ENCODE peak calls at places on chromosomes 7 and 10, in five cellular contexts. One of them, this sample, is unnamed.

GRCh38 chr10:18097524-18097923 is 42.7 kb upstream of the CACNB2 start:
- DNase-seq in Calu3: no peak
- DNase-seq in hippocampal formation: no peak
- DNase-seq in activated naive CD4-positive, alpha-beta T cell: no peak
- DNase-seq in NCI-H2081: no peak
- DNase-seq in this sample: no peak

GRCh38 chr10:129033790-129034272 is 433.2 kb upstream of the MGMT start:
- DNase-seq in NCI-H2081: no peak
- DNase-seq in Calu3: no peak
- DNase-seq in hippocampal formation: no peak
- DNase-seq in activated naive CD4-positive, alpha-beta T cell: no peak
- DNase-seq in this sample: no peak

GRCh38 chr7:79361214-79361613 is 92.3 kb downstream of the MAGI2 start:
- DNase-seq in Calu3: peak
- DNase-seq in hippocampal formation: no peak
- DNase-seq in NCI-H2081: no peak
- DNase-seq in activated naive CD4-positive, alpha-beta T cell: no peak
- DNase-seq in this sample: no peak

GRCh38 chr7:131090866-131091692 is 236.6 kb upstream of the MKLN1 start:
- DNase-seq in NCI-H2081: no peak
- DNase-seq in activated naive CD4-positive, alpha-beta T cell: no peak
- DNase-seq in Calu3: no peak
- DNase-seq in hippocampal formation: no peak
- DNase-seq in this sample: no peak

GRCh38 chr10:78412605-78413004 is 378.9 kb downstream of the RPS24 start:
- DNase-seq in Calu3: no peak
- DNase-seq in activated naive CD4-positive, alpha-beta T cell: no peak
- DNase-seq in hippocampal formation: no peak
- DNase-seq in NCI-H2081: no peak
- DNase-seq in this sample: no peak

GRCh38 chr10:131997366-131998049 is 15.8 kb upstream of the BNIP3 start:
- DNase-seq in Calu3: peak
- DNase-seq in NCI-H2081: no peak
- DNase-seq in activated naive CD4-positive, alpha-beta T cell: no peak
- DNase-seq in hippocampal formation: no peak
- DNase-seq in this sample: no peak

GRCh38 chr7:35405461-35405860 is 151.6 kb upstream of the TBX20 start:
- DNase-seq in NCI-H2081: no peak
- DNase-seq in hippocampal formation: no peak
- DNase-seq in Calu3: no peak
- DNase-seq in activated naive CD4-positive, alpha-beta T cell: no peak
- DNase-seq in this sample: no peak

GRCh38 chr10:11180228-11180627 is 162.6 kb downstream of the CELF2 start:
- DNase-seq in Calu3: no peak
- DNase-seq in hippocampal formation: no peak
- DNase-seq in activated naive CD4-positive, alpha-beta T cell: no peak
- DNase-seq in NCI-H2081: no peak
- DNase-seq in this sample: no peak

GRCh38 chr10:117646718-117647117 is 104.2 kb downstream of the EMX2 start:
- DNase-seq in hippocampal formation: no peak
- DNase-seq in NCI-H2081: no peak
- DNase-seq in activated naive CD4-positive, alpha-beta T cell: no peak
- DNase-seq in Calu3: no peak
- DNase-seq in this sample: no peak

GRCh38 chr7:48089415-48089975 is 430 bp downstream of the UPP1 start:
- DNase-seq in Calu3: peak
- DNase-seq in activated naive CD4-positive, alpha-beta T cell: peak
- DNase-seq in NCI-H2081: no peak
- DNase-seq in hippocampal formation: peak
- DNase-seq in this sample: no peak

GRCh38 chr10:51706225-51706624 is 6.8 kb upstream of the CSTF2T start:
- DNase-seq in Calu3: no peak
- DNase-seq in NCI-H2081: no peak
- DNase-seq in activated naive CD4-positive, alpha-beta T cell: no peak
- DNase-seq in hippocampal formation: no peak
- DNase-seq in this sample: no peak

GRCh38 chr10:30736685-30737232 is 107.2 kb upstream of the LYZL2 start:
- DNase-seq in Calu3: peak
- DNase-seq in hippocampal formation: no peak
- DNase-seq in NCI-H2081: no peak
- DNase-seq in activated naive CD4-positive, alpha-beta T cell: no peak
- DNase-seq in this sample: no peak

GRCh38 chr10:47357911-47358310 is 9.7 kb downstream of the RBP3 start:
- DNase-seq in Calu3: no peak
- DNase-seq in activated naive CD4-positive, alpha-beta T cell: no peak
- DNase-seq in hippocampal formation: no peak
- DNase-seq in NCI-H2081: no peak
- DNase-seq in this sample: no peak

GRCh38 chr7:137606061-137606674 is 240.6 kb downstream of the DGKI start:
- DNase-seq in activated naive CD4-positive, alpha-beta T cell: no peak
- DNase-seq in hippocampal formation: no peak
- DNase-seq in Calu3: no peak
- DNase-seq in NCI-H2081: peak
- DNase-seq in this sample: no peak

GRCh38 chr7:37341033-37341630 is 107.5 kb downstream of the ELMO1 start:
- DNase-seq in hippocampal formation: no peak
- DNase-seq in Calu3: no peak
- DNase-seq in activated naive CD4-positive, alpha-beta T cell: no peak
- DNase-seq in NCI-H2081: no peak
- DNase-seq in this sample: no peak

GRCh38 chr7:25900245-25900644 is 251.8 kb upstream of the NFE2L3 start:
- DNase-seq in hippocampal formation: no peak
- DNase-seq in Calu3: no peak
- DNase-seq in activated naive CD4-positive, alpha-beta T cell: no peak
- DNase-seq in NCI-H2081: no peak
- DNase-seq in this sample: no peak

GRCh38 chr7:3117488-3118228 is 74.0 kb upstream of the CARD11 start:
- DNase-seq in NCI-H2081: no peak
- DNase-seq in activated naive CD4-positive, alpha-beta T cell: peak
- DNase-seq in Calu3: no peak
- DNase-seq in hippocampal formation: no peak
- DNase-seq in this sample: no peak

GRCh38 chr7:140475747-140476333 is 3.5 kb downstream of the MKRN1 start:
- DNase-seq in activated naive CD4-positive, alpha-beta T cell: peak
- DNase-seq in hippocampal formation: no peak
- DNase-seq in Calu3: peak
- DNase-seq in NCI-H2081: peak
- DNase-seq in this sample: no peak

GRCh38 chr7:48962821-48963505 is 38.6 kb downstream of the CDC14C start:
- DNase-seq in NCI-H2081: no peak
- DNase-seq in activated naive CD4-positive, alpha-beta T cell: no peak
- DNase-seq in Calu3: no peak
- DNase-seq in hippocampal formation: no peak
- DNase-seq in this sample: no peak

This sample was measured in keratinocyte.